ENCODE peak calls at places on chromosomes 12 and 14, in four cellular contexts. U, P, X and R are unnamed samples.

GRCh38 chr12:29816869-29817730 is 33.4 kb upstream of the TMTC1 start:
- DNase-seq in U (no peak), P (no peak), X (no peak), R (no peak)

GRCh38 chr12:123966596-123966995 is 6.0 kb downstream of the CCDC92 start:
- DNase-seq in U (no peak), P (no peak), X (no peak), R (no peak)

GRCh38 chr14:69013943-69014782 is 35.1 kb upstream of the ACTN1 start:
- DNase-seq in U (peak), P (no peak), X (peak), R (no peak)

GRCh38 chr12:122929812-122930211 is 33.9 kb upstream of the VPS37B start:
- DNase-seq in U (no peak), P (no peak), X (no peak), R (no peak)

GRCh38 chr12:25644964-25645363 is 91.9 kb upstream of the LMNTD1 start:
- DNase-seq in U (no peak), P (no peak), X (no peak), R (no peak)

GRCh38 chr12:43694879-43695278 is 63.7 kb downstream of the PUS7L start:
- DNase-seq in U (no peak), P (no peak), X (no peak), R (no peak)

GRCh38 chr14:52835122-52835903 is 43.9 kb upstream of the GNPNAT1 start:
- DNase-seq in U (peak), P (no peak), X (peak), R (no peak)

GRCh38 chr12:98352218-98352811 is 163.1 kb upstream of the TMPO start:
- DNase-seq in U (no peak), P (peak), X (peak), R (peak)

GRCh38 chr14:31207287-31207745 is 277 bp downstream of the HECTD1 start:
- DNase-seq in U (no peak), P (no peak), X (no peak), R (no peak)

GRCh38 chr14:60102389-60102788 is 10.7 kb downstream of the PCNX4 start:
- DNase-seq in U (no peak), P (no peak), X (no peak), R (no peak)

GRCh38 chr14:89669209-89669608 is 252.2 kb upstream of the FOXN3 start:
- DNase-seq in U (no peak), P (no peak), X (no peak), R (no peak)